ENCODE peak calls at places on chromosomes 3 and 15, in six cellular contexts. T is choroid plexus epithelial cell, R is astrocyte, W is NT2/D1, V is AG04450, H is thoracic aorta. P is an unnamed sample.
A peak's percentile ranks its signal among the peaks of the same experiment; 100 is the strongest.

GRCh38 chr3:44845528-44846520 is 15.9 kb upstream of the TMEM42 start:
- DNase-seq in V (no peak), H (no peak), T (peak; percentile 79), W (no peak), R (peak; percentile 85), P (no peak)

GRCh38 chr3:22475665-22476064 is 724.7 kb upstream of the ZNF385D start:
- DNase-seq in H (no peak), V (no peak), R (peak; percentile 46), T (no peak), W (no peak), P (no peak)

GRCh38 chr3:99319961-99320360 is 318.4 kb upstream of the COL8A1 start:
- DNase-seq in T (peak; percentile 84), W (no peak), V (peak; percentile 72), H (no peak), R (peak; percentile 93), P (no peak)

GRCh38 chr15:57920916-57921315 is 144.6 kb downstream of the ALDH1A2 start:
- DNase-seq in R (no peak), V (no peak), W (no peak), H (no peak), T (peak; percentile 45), P (no peak)

GRCh38 chr3:101039285-101039684 is 46.1 kb upstream of the ABI3BP start:
- DNase-seq in R (no peak), T (no peak), V (no peak), W (no peak), H (no peak), P (no peak)

GRCh38 chr3:128491071-128491899 is 1.7 kb downstream of the GATA2 start:
- DNase-seq in V (no peak), T (no peak), W (no peak), H (no peak), R (no peak), P (peak; percentile 59)

GRCh38 chr15:67824900-67825879 is at the start of gene SKOR1:
- DNase-seq in V (no peak), R (peak; percentile 33), H (no peak), T (peak; percentile 55), W (no peak), P (no peak)

GRCh38 chr3:115323380-115323779 is 176.3 kb upstream of the ZBTB20 start:
- DNase-seq in T (no peak), W (no peak), R (no peak), V (no peak), H (no peak), P (no peak)

GRCh38 chr15:69807752-69808151 is 290.0 kb downstream of the TLE3 start:
- DNase-seq in H (no peak), W (no peak), R (peak; percentile 8), T (peak; percentile 63), V (no peak), P (peak; percentile 80)

GRCh38 chr3:189641776-189642175 is 10.6 kb downstream of the TP63 start:
- DNase-seq in R (no peak), T (no peak), V (no peak), W (no peak), H (no peak), P (no peak)

GRCh38 chr3:184635774-184636173 is 74.2 kb downstream of the EPHB3 start:
- DNase-seq in T (no peak), H (no peak), V (no peak), W (no peak), R (no peak), P (no peak)

GRCh38 chr3:49720383-49721164 is 1.1 kb upstream of the AMIGO3 start:
- DNase-seq in H (no peak), T (no peak), V (no peak), W (no peak), R (no peak), P (peak; percentile 57)

GRCh38 chr3:45987368-45988099 is 8.1 kb downstream of the FYCO1 start:
- DNase-seq in R (peak; percentile 51), W (no peak), H (no peak), T (peak; percentile 47), V (no peak), P (peak; percentile 83)

GRCh38 chr3:45984331-45985312 is 11.0 kb downstream of the FYCO1 start:
- DNase-seq in R (no peak), W (no peak), H (no peak), V (peak; percentile 73), T (peak; percentile 63), P (no peak)

GRCh38 chr3:45988100-45988761 is 7.4 kb downstream of the FYCO1 start:
- DNase-seq in W (no peak), V (no peak), T (no peak), H (no peak), R (no peak), P (no peak)

GRCh38 chr3:45985532-45986302 is 9.9 kb downstream of the FYCO1 start:
- DNase-seq in V (no peak), R (no peak), H (no peak), W (no peak), T (no peak), P (no peak)

DNA sequence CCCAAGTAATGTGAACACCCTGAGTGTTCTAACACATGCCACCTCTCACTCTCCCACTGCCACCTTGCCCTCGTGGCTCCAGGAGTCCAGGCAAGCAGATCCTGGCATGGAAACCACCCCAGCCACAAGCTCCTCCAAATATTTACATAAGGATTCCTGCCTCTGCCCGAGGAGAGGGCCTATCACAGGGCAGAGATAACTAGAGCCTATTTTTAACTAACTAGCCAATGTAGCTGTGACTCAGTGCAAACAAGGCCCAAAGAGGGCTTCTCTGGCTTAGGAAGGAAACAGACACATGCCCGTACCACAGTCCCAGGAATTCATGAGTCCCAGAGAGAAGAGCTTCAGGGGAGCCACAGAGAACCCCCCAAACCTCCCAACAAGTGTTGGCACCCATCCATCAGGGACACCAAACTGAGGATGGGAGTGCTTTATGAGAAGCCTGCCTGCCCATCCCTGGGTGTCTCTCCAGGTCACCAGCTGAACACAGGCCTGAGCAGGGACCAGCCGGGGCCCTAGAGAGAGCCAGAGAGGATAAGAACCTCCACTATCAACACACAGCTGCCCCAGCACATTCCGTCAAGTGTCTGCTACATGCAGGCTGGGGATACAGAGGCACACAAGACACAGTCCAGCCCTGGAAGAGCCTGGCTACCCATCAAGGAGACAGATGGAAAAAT is 9.2 kb downstream of the FYCO1 start:
- DNase-seq in R (peak; percentile 86), T (peak; percentile 58), V (no peak), W (no peak), H (no peak), P (peak; percentile 82)
- H3K4me3 ChIP-seq in R (no peak overlapping the region), T (no peak overlapping the region), V (no peak overlapping the region), W (no peak overlapping the region), H (peak overlapping the region; percentile 21), P (no peak overlapping the region)

GRCh38 chr15:78054971-78055370 is 22.5 kb downstream of the TBC1D2B start:
- DNase-seq in V (no peak), W (no peak), H (no peak), T (no peak), R (no peak), P (peak; percentile 41)
- H3K4me3 ChIP-seq in V (no peak overlapping the region), W (no peak overlapping the region), H (no peak overlapping the region), T (no peak overlapping the region), R (no peak overlapping the region), P (no peak overlapping the region)

GRCh38 chr3:154182975-154183374 is 61.8 kb downstream of the ARHGEF26 start:
- DNase-seq in R (no peak), T (no peak), V (no peak), H (no peak), W (no peak), P (no peak)

GRCh38 chr3:154181127-154181691 is 60.0 kb downstream of the ARHGEF26 start:
- DNase-seq in H (no peak), V (no peak), R (no peak), T (peak; percentile 25), W (no peak), P (no peak)

GRCh38 chr3:154188416-154188815 is 67.2 kb downstream of the ARHGEF26 start:
- DNase-seq in R (no peak), W (no peak), T (no peak), V (no peak), H (no peak), P (no peak)

GRCh38 chr3:154182322-154182922 is 61.2 kb downstream of the ARHGEF26 start:
- DNase-seq in W (no peak), R (no peak), V (no peak), T (no peak), H (no peak), P (no peak)

DNA sequence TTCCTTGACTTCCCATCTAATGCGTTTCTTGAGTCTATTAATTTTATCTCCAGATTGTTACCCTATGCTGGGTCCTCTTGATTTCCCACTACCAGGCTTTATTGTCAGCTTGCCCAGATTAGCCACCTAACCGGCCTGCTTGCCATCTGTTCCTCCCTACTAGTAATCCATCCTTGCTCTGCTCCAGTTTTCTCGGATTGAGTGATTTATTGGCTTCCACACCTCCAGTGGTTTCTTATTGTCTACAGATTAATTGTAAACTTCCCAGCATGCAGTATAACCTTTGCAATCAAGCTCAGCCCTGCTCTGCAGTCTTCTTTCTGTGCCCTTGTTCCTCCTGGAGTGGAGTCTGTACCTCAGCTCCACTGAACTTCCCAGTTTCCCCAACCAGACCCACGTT is 63.4 kb downstream of the ARHGEF26 start:
- DNase-seq in W (no peak), T (no peak), H (no peak), R (no peak), V (no peak), P (no peak)
- H3K4me3 ChIP-seq in W (no peak overlapping the region), T (no peak overlapping the region), H (no peak overlapping the region), R (no peak overlapping the region), V (no peak overlapping the region), P (no peak overlapping the region)

GRCh38 chr3:127184870-127185216 is 8.1 kb upstream of the PRR23E start:
- DNase-seq in T (no peak), R (no peak), V (no peak), W (no peak), H (no peak), P (no peak)

GRCh38 chr3:127182848-127183714 is 9.8 kb upstream of the PRR23E start:
- DNase-seq in T (no peak), H (no peak), R (no peak), V (no peak), W (no peak), P (no peak)

GRCh38 chr3:127185268-127185667 is 7.7 kb upstream of the PRR23E start:
- DNase-seq in V (no peak), W (no peak), H (no peak), R (no peak), T (no peak), P (no peak)

GRCh38 chr3:127182446-127182845 is 10.5 kb upstream of the PRR23E start:
- DNase-seq in V (no peak), H (no peak), R (no peak), T (no peak), W (no peak), P (no peak)

DNA sequence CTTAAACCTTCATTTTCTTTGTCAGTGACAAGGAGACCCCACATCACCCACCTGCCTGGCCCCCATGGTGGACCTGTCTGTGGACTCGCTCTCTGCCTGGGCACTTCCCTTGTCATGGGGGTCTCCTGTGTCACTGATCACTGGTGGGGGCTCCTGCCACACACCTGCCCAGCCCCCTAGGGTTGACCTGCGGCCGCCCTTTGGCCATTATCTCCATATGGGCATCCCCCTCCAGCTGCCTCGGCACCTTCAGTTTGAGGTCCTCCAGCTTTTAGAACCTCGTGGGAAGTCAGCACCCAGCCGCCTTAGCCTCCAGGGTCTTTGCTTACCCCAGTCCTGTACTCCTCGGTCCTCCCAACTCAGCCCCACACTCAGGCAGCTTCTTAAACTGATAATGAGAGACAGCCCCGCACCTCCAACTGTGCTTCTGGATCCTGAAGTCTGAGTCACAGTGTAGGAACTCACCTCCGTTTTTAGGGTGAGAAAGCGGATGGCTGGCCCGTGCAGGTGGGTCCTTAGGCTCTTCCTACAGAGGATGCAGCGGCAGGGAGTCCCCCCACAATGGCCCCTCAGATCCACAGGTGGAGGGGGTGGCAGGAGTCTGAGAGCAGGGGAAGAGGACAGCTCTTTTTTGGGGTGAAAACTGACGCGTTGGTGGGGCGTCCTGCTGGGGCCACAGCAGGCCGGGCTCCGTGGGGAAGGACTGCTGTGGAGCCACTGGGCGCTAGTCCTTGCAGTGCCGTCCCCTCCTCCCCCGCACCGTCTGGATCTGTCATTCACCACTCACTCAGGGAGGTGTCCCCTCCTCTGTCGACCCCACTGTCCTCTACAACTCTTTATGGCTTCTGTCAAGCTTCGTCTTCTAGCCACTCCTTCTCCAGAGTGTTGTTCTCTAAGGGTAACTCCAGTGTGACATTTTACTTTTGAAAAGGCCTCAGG is 8.7 kb upstream of the PRR23E start:
- DNase-seq in R (no peak), T (no peak), H (no peak), V (no peak), W (no peak), P (no peak)
- H3K4me3 ChIP-seq in R (no peak overlapping the region), T (no peak overlapping the region), H (no peak overlapping the region), V (no peak overlapping the region), W (no peak overlapping the region), P (no peak overlapping the region)

P was measured in tibial artery.